ENCODE peak calls at places on chromosomes 16 and 17, in ten cellular contexts. B is H1; G is heart left ventricle; H is cardiac fibroblast; O is mucosa of descending colon; C is gastrocnemius medialis; Z is choroid plexus epithelial cell; S is CD8-positive, alpha-beta T cell; D is esophagus muscularis mucosa; V is fibroblast of pulmonary artery. A is an unnamed sample.

GRCh38 chr17:80253631-80254395 is 6.8 kb upstream of the RNF213 start:
- DNase-seq in B (no peak), G (no peak), H (no peak), O (peak; percentile 23), C (no peak), Z (no peak), S (no peak), D (no peak), V (no peak), A (no peak)

GRCh38 chr17:4718276-4718675 is 7.8 kb downstream of the ARRB2 start:
- DNase-seq in B (no peak), G (no peak), H (no peak), O (peak; percentile 16), C (no peak), Z (no peak), S (no peak), D (no peak), V (no peak), A (no peak)

GRCh38 chr17:34584805-34585416 is 5.5 kb downstream of the TMEM132E start:
- DNase-seq in B (no peak), G (no peak), H (peak; percentile 30), O (no peak), C (no peak), Z (peak; percentile 57), S (no peak), D (no peak), V (peak; percentile 29), A (no peak)

GRCh38 chr16:25481636-25482035 is 210.1 kb upstream of the HS3ST4 start:
- DNase-seq in B (no peak), G (no peak), H (no peak), O (no peak), C (no peak), Z (no peak), S (no peak), D (no peak), V (no peak), A (no peak)

GRCh38 chr16:87850009-87851006 is 19.0 kb downstream of the SLC7A5 start:
- DNase-seq in B (peak; percentile 94), G (peak; percentile 61), H (peak; percentile 58), O (peak; percentile 78), C (peak; percentile 63), Z (peak; percentile 52), S (peak; percentile 59), D (no peak), V (peak; percentile 51), A (peak; percentile 75)

GRCh38 chr16:18969050-18969854 is 14.5 kb upstream of the TMC7 start:
- DNase-seq in B (peak; percentile 96), G (peak; percentile 83), H (peak; percentile 84), O (peak; percentile 90), C (peak; percentile 79), Z (peak; percentile 78), S (peak; percentile 58), D (peak; percentile 97), V (peak; percentile 80), A (peak; percentile 76)

GRCh38 chr17:34725740-34726139 is 146.4 kb downstream of the TMEM132E start:
- DNase-seq in B (no peak), G (no peak), H (no peak), O (no peak), C (no peak), Z (no peak), S (no peak), D (peak; percentile 81), V (no peak), A (no peak)

GRCh38 chr16:80027007-80027965 is 426.7 kb upstream of the MAF start:
- DNase-seq in B (no peak), G (peak; percentile 79), H (peak; percentile 33), O (peak; percentile 37), C (peak; percentile 62), Z (peak; percentile 94), S (no peak), D (no peak), V (peak; percentile 65), A (peak; percentile 34)

GRCh38 chr17:71163121-71163812 is 957.6 kb upstream of the SOX9 start:
- DNase-seq in B (no peak), G (no peak), H (peak; percentile 46), O (no peak), C (no peak), Z (peak; percentile 81), S (no peak), D (no peak), V (peak; percentile 51), A (no peak)

GRCh38 chr16:21302898-21303528 is 24.9 kb upstream of the CRYM start:
- DNase-seq in B (no peak), G (no peak), H (peak; percentile 48), O (no peak), C (no peak), Z (peak; percentile 86), S (no peak), D (no peak), V (peak; percentile 69), A (no peak)

GRCh38 chr16:21302454-21302853 is 24.4 kb upstream of the CRYM start:
- DNase-seq in B (no peak), G (no peak), H (no peak), O (no peak), C (no peak), Z (peak; percentile 8), S (no peak), D (no peak), V (peak; percentile 2), A (no peak)

GRCh38 chr16:21300309-21301167 is 22.4 kb upstream of the CRYM start:
- DNase-seq in B (peak; percentile 83), G (peak; percentile 96), H (peak; percentile 100), O (peak; percentile 89), C (peak; percentile 92), Z (peak; percentile 100), S (no peak), D (peak; percentile 98), V (peak; percentile 100), A (no peak)

GRCh38 chr16:21301895-21302291 is 23.8 kb upstream of the CRYM start:
- DNase-seq in B (no peak), G (no peak), H (no peak), O (no peak), C (no peak), Z (peak; percentile 16), S (no peak), D (no peak), V (peak; percentile 21), A (no peak)

GRCh38 chr16:21301168-21301894 is 23.2 kb upstream of the CRYM start:
- DNase-seq in B (peak; percentile 82), G (peak; percentile 72), H (peak; percentile 68), O (peak; percentile 91), C (peak; percentile 49), Z (peak; percentile 65), S (no peak), D (no peak), V (peak; percentile 67), A (no peak)
- TF ChIP-seq CTCF in B (no peak), G (peak; percentile 14), H (no peak), O (no peak), C (peak; percentile 21), Z (peak; percentile 23), S (no peak), D (peak; percentile 13), V (no peak), A (no peak)

GRCh38 chr16:2230376-2230775 is 5.9 kb upstream of the DNASE1L2 start:
- DNase-seq in B (no peak), G (no peak), H (no peak), O (no peak), C (no peak), Z (no peak), S (no peak), D (no peak), V (no peak), A (no peak)

GRCh38 chr16:2229091-2229490 is 5.7 kb downstream of the E4F1 start:
- DNase-seq in B (no peak), G (no peak), H (no peak), O (no peak), C (no peak), Z (no peak), S (no peak), D (no peak), V (no peak), A (no peak)

GRCh38 chr16:2228161-2228824 is 4.9 kb downstream of the E4F1 start:
- DNase-seq in B (no peak), G (no peak), H (no peak), O (no peak), C (no peak), Z (no peak), S (no peak), D (no peak), V (no peak), A (no peak)

GRCh38 chr16:2231016-2231931 is 5.0 kb upstream of the DNASE1L2 start:
- DNase-seq in B (no peak), G (no peak), H (no peak), O (no peak), C (no peak), Z (no peak), S (no peak), D (no peak), V (no peak), A (no peak)

DNA sequence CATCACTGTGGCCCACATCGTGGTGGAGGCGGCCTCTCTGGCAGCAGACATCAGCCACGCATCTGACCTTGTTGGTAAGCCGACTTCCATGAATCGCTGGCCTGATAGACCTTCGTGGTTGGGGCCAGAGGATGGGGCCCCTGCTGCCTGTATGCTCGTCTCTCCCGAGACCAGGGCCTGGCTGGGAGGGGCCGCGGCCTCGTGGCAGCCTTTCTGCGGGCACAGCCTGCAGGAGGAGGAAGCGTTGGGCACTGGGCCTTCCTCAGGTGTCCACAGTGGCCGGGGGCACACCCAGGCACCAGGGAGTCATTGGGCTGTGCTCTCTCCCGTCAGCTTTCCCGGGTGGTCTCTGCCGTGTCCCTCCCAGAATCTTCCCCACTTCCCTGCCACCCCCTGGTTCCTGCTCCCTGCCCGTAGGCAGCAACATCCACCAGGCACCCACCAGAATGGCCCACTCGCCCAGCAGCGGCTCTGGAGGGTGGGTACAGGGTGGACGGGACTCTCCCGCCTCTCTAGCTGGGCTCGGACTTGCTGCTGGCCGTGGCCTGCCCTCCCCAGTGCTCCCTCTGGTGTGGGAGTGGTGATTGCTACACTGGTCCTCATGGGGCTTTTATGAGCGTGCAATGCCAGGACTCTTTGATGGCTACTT is 6.3 kb downstream of the E4F1 start:
- DNase-seq in B (no peak), G (no peak), H (no peak), O (no peak), C (no peak), Z (no peak), S (no peak), D (no peak), V (no peak), A (no peak)
- TF ChIP-seq CTCF in B (no peak), G (no peak), H (no peak), O (no peak), C (no peak), Z (no peak), S (no peak), D (no peak), V (no peak), A (no peak)

DNA sequence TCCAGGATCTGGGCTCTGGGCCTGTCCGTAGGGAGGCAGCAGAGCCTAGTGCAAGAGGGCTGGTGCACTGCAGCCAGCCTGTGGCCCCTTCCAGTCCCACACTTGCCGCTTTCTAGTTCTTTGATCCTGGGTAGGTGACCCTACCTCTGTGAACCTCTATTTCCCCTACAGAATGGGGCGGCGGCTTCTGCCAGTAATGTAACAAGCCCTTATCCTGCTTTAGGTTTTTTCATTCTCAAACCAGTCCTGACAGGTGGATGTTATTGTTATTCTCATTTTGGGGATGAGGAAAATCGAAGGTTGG is 744 bp downstream of the E4F1 start:
- DNase-seq in B (no peak), G (no peak), H (peak; percentile 71), O (no peak), C (no peak), Z (peak; percentile 71), S (no peak), D (no peak), V (peak; percentile 63), A (no peak)
- TF ChIP-seq CTCF in B (no peak), G (no peak), H (peak; percentile 27), O (no peak), C (peak; percentile 11), Z (peak; percentile 55), S (no peak), D (no peak), V (peak; percentile 28), A (no peak)

GRCh38 chr17:45828171-45829133 is 16.2 kb upstream of the SPPL2C start:
- DNase-seq in B (no peak), G (no peak), H (no peak), O (no peak), C (no peak), Z (peak; percentile 12), S (no peak), D (no peak), V (no peak), A (no peak)
- TF ChIP-seq CTCF in B (no peak), G (no peak), H (no peak), O (no peak), C (no peak), Z (no peak), S (no peak), D (no peak), V (no peak), A (no peak)

A was measured in natural killer cell.